ENCODE peak calls at places on chromosome 4, in six cellular contexts. D is RPMI7951; A is NCI-H146; P is H7; T is CD8-positive, alpha-beta memory T cell; X is T-helper 2 cell. F is an unnamed sample.

GRCh38 chr4:168028970-168029610 is 63.2 kb upstream of the ANXA10 start:
- DNase-seq in D (peak; percentile 51), T (no peak), X (no peak), A (no peak), P (no peak), F (no peak)

GRCh38 chr4:41307633-41308032 is 50.9 kb downstream of the UCHL1 start:
- DNase-seq in T (no peak), A (no peak), X (no peak), D (no peak), P (no peak), F (no peak)

GRCh38 chr4:15077969-15078368 is 75.7 kb downstream of the CPEB2 start:
- DNase-seq in T (no peak), P (no peak), X (no peak), D (peak; percentile 6), A (no peak), F (no peak)

GRCh38 chr4:42397256-42397634 is at the start of gene SHISA3:
- DNase-seq in D (no peak), T (no peak), A (no peak), P (peak; percentile 80), X (no peak), F (peak; percentile 69)

GRCh38 chr4:155565330-155565729 is 101.3 kb upstream of the GUCY1A1 start:
- DNase-seq in D (no peak), T (no peak), A (no peak), P (no peak), X (no peak), F (no peak)

GRCh38 chr4:30950737-30951136 is 230.6 kb downstream of the PCDH7 start:
- DNase-seq in T (no peak), A (peak; percentile 91), P (no peak), D (peak; percentile 0), X (no peak), F (no peak)

GRCh38 chr4:97104006-97104405 is 1039.3 kb downstream of the STPG2 start:
- DNase-seq in X (no peak), A (no peak), P (no peak), D (no peak), T (no peak), F (no peak)

GRCh38 chr4:147787204-147787603 is 55.3 kb downstream of the ARHGAP10 start:
- DNase-seq in A (no peak), D (peak; percentile 46), T (no peak), X (no peak), P (no peak), F (no peak)

GRCh38 chr4:55393461-55394320 is 2.1 kb upstream of the TMEM165 start:
- DNase-seq in X (no peak), T (no peak), A (no peak), P (no peak), D (no peak), F (no peak)

GRCh38 chr4:165464813-165465381 is 86.1 kb downstream of the CPE start:
- DNase-seq in X (no peak), T (no peak), D (peak; percentile 16), P (peak; percentile 46), A (peak; percentile 35), F (peak; percentile 37)

F was measured in neural progenitor cell.